ENCODE peak calls at places on chromosomes 1 and 21, in seven cellular contexts. M is cardiac fibroblast, F is AG09319, P is astrocyte of the spinal cord, A is GM06990, G is GM23338, H is GM10248. E is an unnamed sample.

GRCh38 chr1:167629681-167630567 is at the start of gene RCSD1:
- DNase-seq in M (peak; percentile 15), F (no peak), P (no peak), A (peak; percentile 79), G (peak; percentile 45), H (peak; percentile 79), E (peak; percentile 53)

GRCh38 chr1:8712413-8713229 is 104.8 kb downstream of the RERE start:
- DNase-seq in M (peak; percentile 95), F (peak; percentile 35), P (peak; percentile 90), A (no peak), G (peak; percentile 82), H (no peak), E (no peak)

GRCh38 chr1:223702735-223703667 is 9.3 kb upstream of the CAPN2 start:
- DNase-seq in M (no peak), F (no peak), P (peak; percentile 58), A (no peak), G (no peak), H (no peak), E (no peak)

GRCh38 chr1:157831968-157832626 is 9.5 kb downstream of the CD5L start:
- DNase-seq in M (no peak), F (no peak), P (no peak), A (no peak), G (no peak), H (no peak), E (no peak)

GRCh38 chr1:83024251-83024767 is 974.6 kb downstream of the TTLL7 start:
- DNase-seq in M (no peak), F (no peak), P (no peak), A (no peak), G (no peak), H (no peak), E (no peak)

GRCh38 chr1:21639594-21640041 is 29.5 kb downstream of the RAP1GAP start:
- DNase-seq in M (no peak), F (no peak), P (no peak), A (no peak), G (no peak), H (no peak), E (no peak)

GRCh38 chr21:33362044-33362555 is 37.3 kb downstream of the IFNAR1 start:
- DNase-seq in M (no peak), F (no peak), P (no peak), A (peak; percentile 41), G (peak; percentile 92), H (no peak), E (peak; percentile 41)

GRCh38 chr1:219189021-219189824 is 15.5 kb downstream of the LYPLAL1 start:
- DNase-seq in M (peak; percentile 68), F (no peak), P (peak; percentile 88), A (peak; percentile 74), G (no peak), H (peak; percentile 28), E (no peak)

GRCh38 chr21:37873655-37874054 is 42.6 kb downstream of the KCNJ6 start:
- DNase-seq in M (peak; percentile 28), F (no peak), P (no peak), A (no peak), G (peak; percentile 52), H (no peak), E (no peak)

GRCh38 chr1:176122282-176122681 is 84.8 kb downstream of the COP1 start:
- DNase-seq in M (no peak), F (no peak), P (no peak), A (no peak), G (no peak), H (no peak), E (no peak)

GRCh38 chr21:37620401-37620800 is 253.8 kb downstream of the DYRK1A start:
- DNase-seq in M (peak; percentile 60), F (no peak), P (no peak), A (no peak), G (no peak), H (no peak), E (no peak)

GRCh38 chr1:147892731-147893214 is 9.8 kb upstream of the GJA8 start:
- DNase-seq in M (peak; percentile 77), F (peak; percentile 20), P (peak; percentile 63), A (no peak), G (peak; percentile 72), H (peak; percentile 54), E (no peak)
- TF ChIP-seq CTCF in M (peak; percentile 95), F (no peak), P (peak; percentile 98), A (peak; percentile 95), G (peak; percentile 100), H (peak; percentile 96), E (peak; percentile 96)

DNA sequence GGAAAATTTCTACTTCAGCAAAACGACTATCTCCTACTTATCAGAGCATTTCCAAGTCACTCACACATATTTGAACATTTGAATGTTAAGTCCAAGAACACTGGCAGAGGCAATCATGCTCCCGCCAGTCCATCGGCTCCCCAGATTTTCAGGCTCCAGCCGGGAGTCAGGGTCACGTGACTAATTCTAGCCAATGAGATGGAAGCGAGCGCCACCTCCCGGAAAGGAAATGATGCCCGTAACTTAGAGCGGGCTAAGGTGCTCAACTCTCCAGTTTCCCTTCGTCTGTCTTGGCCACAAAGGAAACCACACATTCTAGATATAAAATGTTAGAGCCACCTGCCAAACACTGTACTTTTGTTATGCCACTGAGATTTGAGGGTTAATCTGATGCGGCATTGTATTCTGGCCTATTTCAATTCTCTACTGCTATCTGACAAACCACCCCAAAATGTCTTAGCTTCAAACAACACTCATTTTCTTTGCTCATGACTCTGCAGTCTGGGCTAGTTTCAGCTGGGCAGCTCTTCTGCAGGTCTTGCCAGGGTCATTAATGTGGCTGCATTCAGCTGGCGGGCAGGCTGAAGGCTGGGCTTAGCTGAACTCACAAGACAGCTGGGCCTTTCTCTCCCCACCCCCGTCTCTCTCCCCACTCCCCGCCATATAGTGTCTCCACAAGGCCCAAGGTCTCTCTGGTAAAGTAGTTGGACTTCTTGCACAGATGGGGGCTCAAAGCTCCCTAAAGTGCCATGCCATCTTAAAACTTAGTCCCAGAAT is 16.5 kb upstream of the LHX4 start:
- DNase-seq in M (peak; percentile 7), F (no peak), P (no peak), A (peak; percentile 25), G (peak; percentile 73), H (peak; percentile 71), E (peak; percentile 35)
- TF ChIP-seq CTCF in M (no peak), F (no peak), P (no peak), A (peak; percentile 8), G (peak; percentile 15), H (no peak), E (no peak)

GRCh38 chr1:29397256-29397590 is 160.9 kb downstream of the PTPRU start:
- DNase-seq in M (no peak), F (no peak), P (no peak), A (no peak), G (no peak), H (no peak), E (no peak)

GRCh38 chr1:29395724-29396437 is 159.6 kb downstream of the PTPRU start:
- DNase-seq in M (no peak), F (no peak), P (no peak), A (no peak), G (no peak), H (no peak), E (no peak)

GRCh38 chr1:29397981-29398380 is 161.7 kb downstream of the PTPRU start:
- DNase-seq in M (no peak), F (no peak), P (no peak), A (no peak), G (no peak), H (no peak), E (no peak)

GRCh38 chr1:29398431-29398830 is 162.1 kb downstream of the PTPRU start:
- DNase-seq in M (peak; percentile 66), F (no peak), P (peak; percentile 29), A (no peak), G (no peak), H (no peak), E (no peak)

GRCh38 chr1:29396438-29397255 is 160.3 kb downstream of the PTPRU start:
- DNase-seq in M (peak; percentile 38), F (no peak), P (no peak), A (no peak), G (peak; percentile 40), H (no peak), E (no peak)
- TF ChIP-seq CTCF in M (no peak), F (peak; percentile 27), P (peak; percentile 54), A (no peak), G (peak; percentile 49), H (no peak), E (no peak)

GRCh38 chr1:6794164-6794563 is 8.9 kb downstream of the CAMTA1 start:
- DNase-seq in M (peak; percentile 60), F (no peak), P (peak; percentile 74), A (no peak), G (peak; percentile 41), H (no peak), E (no peak)
- TF ChIP-seq CTCF in M (peak; percentile 19), F (peak; percentile 44), P (peak; percentile 37), A (no peak), G (peak; percentile 55), H (peak; percentile 36), E (peak; percentile 40)

GRCh38 chr21:16071082-16071481 is 341.3 kb downstream of the USP25 start:
- DNase-seq in M (peak; percentile 16), F (no peak), P (peak; percentile 64), A (no peak), G (peak; percentile 21), H (no peak), E (no peak)

GRCh38 chr21:16072176-16072575 is 342.4 kb downstream of the USP25 start:
- DNase-seq in M (no peak), F (no peak), P (no peak), A (no peak), G (no peak), H (no peak), E (no peak)

GRCh38 chr21:16069713-16070112 is 339.9 kb downstream of the USP25 start:
- DNase-seq in M (no peak), F (no peak), P (no peak), A (no peak), G (no peak), H (no peak), E (no peak)

GRCh38 chr21:16071761-16072160 is 342.0 kb downstream of the USP25 start:
- DNase-seq in M (no peak), F (no peak), P (no peak), A (no peak), G (no peak), H (no peak), E (no peak)

GRCh38 chr21:16070207-16070651 is 340.4 kb downstream of the USP25 start:
- DNase-seq in M (no peak), F (no peak), P (peak; percentile 28), A (no peak), G (no peak), H (no peak), E (no peak)
- TF ChIP-seq CTCF in M (no peak), F (peak; percentile 31), P (peak; percentile 19), A (no peak), G (no peak), H (no peak), E (no peak)

GRCh38 chr1:154335351-154335714 is 10.0 kb downstream of the ATP8B2 start:
- DNase-seq in M (no peak), F (no peak), P (no peak), A (no peak), G (no peak), H (no peak), E (no peak)
- TF ChIP-seq CTCF in M (no peak), F (no peak), P (no peak), A (no peak), G (peak; percentile 13), H (peak; percentile 10), E (peak; percentile 56)

GRCh38 chr1:116036255-116036654 is 59.9 kb downstream of the SLC22A15 start:
- DNase-seq in M (no peak), F (no peak), P (no peak), A (no peak), G (peak; percentile 78), H (no peak), E (no peak)
- TF ChIP-seq CTCF in M (no peak), F (no peak), P (no peak), A (no peak), G (peak; percentile 67), H (no peak), E (no peak)